ENCODE peak calls at places on chromosomes 5 and 9, in four cellular contexts. One of them, this sample, is unnamed.

GRCh38 chr5:154209591-154210081 is 19.1 kb downstream of the GALNT10 start:
- DNase-seq in K562: no peak
- DNase-seq in SK-N-SH: no peak
- DNase-seq in pancreas: no peak
- DNase-seq in this sample: no peak

GRCh38 chr9:117835798-117836197 is 131.6 kb downstream of the TLR4 start:
- DNase-seq in K562: no peak
- DNase-seq in pancreas: no peak
- DNase-seq in SK-N-SH: no peak
- DNase-seq in this sample: no peak

GRCh38 chr9:33202552-33203300 is 35.6 kb upstream of the B4GALT1 start:
- DNase-seq in pancreas: no peak
- DNase-seq in SK-N-SH: no peak
- DNase-seq in K562: no peak
- DNase-seq in this sample: no peak

GRCh38 chr9:69822091-69822750 is 1.6 kb downstream of the CFAP95 start:
- DNase-seq in K562: no peak
- DNase-seq in pancreas: no peak
- DNase-seq in SK-N-SH: no peak
- DNase-seq in this sample: peak

GRCh38 chr5:108382784-108383358 is 973 bp upstream of the FBXL17 start:
- DNase-seq in SK-N-SH: peak
- DNase-seq in pancreas: no peak
- DNase-seq in K562: peak
- DNase-seq in this sample: no peak

GRCh38 chr9:95379630-95380029 is 62.1 kb upstream of the FANCC start:
- DNase-seq in SK-N-SH: no peak
- DNase-seq in pancreas: no peak
- DNase-seq in K562: no peak
- DNase-seq in this sample: no peak

GRCh38 chr5:134547999-134548626 is 22.6 kb downstream of the JADE2 start:
- DNase-seq in K562: no peak
- DNase-seq in SK-N-SH: no peak
- DNase-seq in pancreas: no peak
- DNase-seq in this sample: no peak

GRCh38 chr9:74284596-74284995 is 212.5 kb upstream of the RORB start:
- DNase-seq in SK-N-SH: no peak
- DNase-seq in K562: no peak
- DNase-seq in pancreas: no peak
- DNase-seq in this sample: peak

GRCh38 chr5:143968071-143968878 is 156.3 kb downstream of the HMHB1 start:
- DNase-seq in K562: no peak
- DNase-seq in pancreas: no peak
- DNase-seq in SK-N-SH: peak
- DNase-seq in this sample: peak

GRCh38 chr9:26551451-26551850 is 341.2 kb downstream of the CAAP1 start:
- DNase-seq in SK-N-SH: no peak
- DNase-seq in K562: no peak
- DNase-seq in pancreas: no peak
- DNase-seq in this sample: no peak

GRCh38 chr9:125431741-125432271 is 170.2 kb downstream of the GAPVD1 start:
- DNase-seq in K562: no peak
- DNase-seq in pancreas: peak
- DNase-seq in SK-N-SH: peak
- DNase-seq in this sample: no peak

GRCh38 chr5:171874210-171874609 is 88.6 kb downstream of the SMIM23 start:
- DNase-seq in pancreas: no peak
- DNase-seq in K562: no peak
- DNase-seq in SK-N-SH: no peak
- DNase-seq in this sample: no peak

GRCh38 chr9:77018058-77019009 is 1.1 kb upstream of the FOXB2 start:
- DNase-seq in SK-N-SH: peak
- DNase-seq in pancreas: no peak
- DNase-seq in K562: no peak
- DNase-seq in this sample: no peak

GRCh38 chr5:86971034-86971511 is 296.6 kb upstream of the RASA1 start:
- DNase-seq in K562: no peak
- DNase-seq in SK-N-SH: no peak
- DNase-seq in pancreas: no peak
- DNase-seq in this sample: peak

GRCh38 chr9:22169243-22169642 is 160.1 kb upstream of the CDKN2B start:
- DNase-seq in pancreas: no peak
- DNase-seq in K562: no peak
- DNase-seq in SK-N-SH: no peak
- DNase-seq in this sample: no peak

GRCh38 chr9:13267743-13268142 is 11.7 kb downstream of the MPDZ start:
- DNase-seq in K562: peak
- DNase-seq in pancreas: no peak
- DNase-seq in SK-N-SH: no peak
- DNase-seq in this sample: peak

GRCh38 chr5:115514220-115514619 is 30.4 kb downstream of the FEM1C start:
- DNase-seq in pancreas: no peak
- DNase-seq in K562: no peak
- DNase-seq in SK-N-SH: no peak
- DNase-seq in this sample: no peak

GRCh38 chr9:110048976-110049698 is 158.8 kb downstream of the C9orf152 start:
- DNase-seq in K562: no peak
- DNase-seq in SK-N-SH: peak
- DNase-seq in pancreas: peak
- DNase-seq in this sample: no peak

GRCh38 chr5:74233571-74233970 is 407.0 kb downstream of the ENC1 start:
- DNase-seq in pancreas: no peak
- DNase-seq in K562: no peak
- DNase-seq in SK-N-SH: no peak
- DNase-seq in this sample: no peak

GRCh38 chr9:79799691-79800345 is 228.1 kb downstream of the TLE4 start:
- DNase-seq in pancreas: no peak
- DNase-seq in SK-N-SH: no peak
- DNase-seq in K562: no peak
- DNase-seq in this sample: no peak

GRCh38 chr5:135999396-136000139 is 29.2 kb upstream of the TGFBI start:
- DNase-seq in K562: no peak
- DNase-seq in SK-N-SH: no peak
- DNase-seq in pancreas: no peak
- DNase-seq in this sample: no peak

GRCh38 chr5:42887094-42887493 is 75.4 kb upstream of the SELENOP start:
- DNase-seq in K562: no peak
- DNase-seq in SK-N-SH: no peak
- DNase-seq in pancreas: no peak
- DNase-seq in this sample: no peak

GRCh38 chr5:92552206-92553160 is 1028.5 kb downstream of the NR2F1-AS1 start:
- DNase-seq in K562: no peak
- DNase-seq in pancreas: no peak
- DNase-seq in SK-N-SH: peak
- DNase-seq in this sample: peak

GRCh38 chr5:172498431-172499129 is 44.3 kb upstream of the SH3PXD2B start:
- DNase-seq in SK-N-SH: no peak
- DNase-seq in pancreas: peak
- DNase-seq in K562: no peak
- DNase-seq in this sample: no peak

GRCh38 chr5:11166906-11167305 is 405.9 kb upstream of the DAP start:
- DNase-seq in K562: no peak
- DNase-seq in SK-N-SH: no peak
- DNase-seq in pancreas: no peak
- DNase-seq in this sample: no peak

GRCh38 chr9:69745716-69746538 is 13.9 kb downstream of the PTAR1 start:
- DNase-seq in pancreas: no peak
- DNase-seq in K562: peak
- DNase-seq in SK-N-SH: no peak
- DNase-seq in this sample: peak

GRCh38 chr9:90095682-90096081 is 490.9 kb downstream of the GADD45G start:
- DNase-seq in pancreas: peak
- DNase-seq in SK-N-SH: peak
- DNase-seq in K562: no peak
- DNase-seq in this sample: no peak

GRCh38 chr5:44884036-44884435 is 75.3 kb downstream of the MRPS30 start:
- DNase-seq in SK-N-SH: no peak
- DNase-seq in K562: no peak
- DNase-seq in pancreas: no peak
- DNase-seq in this sample: no peak
- H3K27ac ChIP-seq in SK-N-SH: no peak
- H3K27ac ChIP-seq in K562: no peak
- H3K27ac ChIP-seq in pancreas: no peak
- H3K27ac ChIP-seq in this sample: no peak

GRCh38 chr5:95283761-95284511 is 958 bp downstream of the MCTP1 start:
- DNase-seq in pancreas: peak
- DNase-seq in SK-N-SH: peak
- DNase-seq in K562: peak
- DNase-seq in this sample: peak

GRCh38 chr5:95281211-95281610 is 3.7 kb downstream of the MCTP1 start:
- DNase-seq in pancreas: no peak
- DNase-seq in K562: no peak
- DNase-seq in SK-N-SH: no peak
- DNase-seq in this sample: peak

GRCh38 chr5:95283022-95283615 is 1.8 kb downstream of the MCTP1 start:
- DNase-seq in SK-N-SH: no peak
- DNase-seq in pancreas: no peak
- DNase-seq in K562: no peak
- DNase-seq in this sample: peak

GRCh38 chr5:95285406-95285761 is 490 bp upstream of the MCTP1 start:
- DNase-seq in SK-N-SH: no peak
- DNase-seq in pancreas: no peak
- DNase-seq in K562: no peak
- DNase-seq in this sample: peak

GRCh38 chr5:95284512-95285405 is at the start of gene MCTP1:
- DNase-seq in pancreas: peak
- DNase-seq in SK-N-SH: peak
- DNase-seq in K562: no peak
- DNase-seq in this sample: peak
- TF ChIP-seq CTCF in pancreas: no peak
- TF ChIP-seq CTCF in SK-N-SH: no peak
- TF ChIP-seq CTCF in K562: no peak
- TF ChIP-seq CTCF in this sample: no peak

GRCh38 chr5:41156739-41157138 is 56.6 kb downstream of the C6 start:
- DNase-seq in SK-N-SH: no peak
- DNase-seq in pancreas: no peak
- DNase-seq in K562: no peak
- DNase-seq in this sample: no peak
- H3K27ac ChIP-seq in SK-N-SH: no peak
- H3K27ac ChIP-seq in pancreas: peak
- H3K27ac ChIP-seq in K562: no peak
- H3K27ac ChIP-seq in this sample: no peak

GRCh38 chr9:124209279-124209678 is 48.5 kb upstream of the NEK6 start:
- DNase-seq in SK-N-SH: no peak
- DNase-seq in pancreas: peak
- DNase-seq in K562: peak
- DNase-seq in this sample: no peak
- TF ChIP-seq CTCF in SK-N-SH: no peak
- TF ChIP-seq CTCF in pancreas: no peak
- TF ChIP-seq CTCF in K562: no peak
- TF ChIP-seq CTCF in this sample: no peak

DNA sequence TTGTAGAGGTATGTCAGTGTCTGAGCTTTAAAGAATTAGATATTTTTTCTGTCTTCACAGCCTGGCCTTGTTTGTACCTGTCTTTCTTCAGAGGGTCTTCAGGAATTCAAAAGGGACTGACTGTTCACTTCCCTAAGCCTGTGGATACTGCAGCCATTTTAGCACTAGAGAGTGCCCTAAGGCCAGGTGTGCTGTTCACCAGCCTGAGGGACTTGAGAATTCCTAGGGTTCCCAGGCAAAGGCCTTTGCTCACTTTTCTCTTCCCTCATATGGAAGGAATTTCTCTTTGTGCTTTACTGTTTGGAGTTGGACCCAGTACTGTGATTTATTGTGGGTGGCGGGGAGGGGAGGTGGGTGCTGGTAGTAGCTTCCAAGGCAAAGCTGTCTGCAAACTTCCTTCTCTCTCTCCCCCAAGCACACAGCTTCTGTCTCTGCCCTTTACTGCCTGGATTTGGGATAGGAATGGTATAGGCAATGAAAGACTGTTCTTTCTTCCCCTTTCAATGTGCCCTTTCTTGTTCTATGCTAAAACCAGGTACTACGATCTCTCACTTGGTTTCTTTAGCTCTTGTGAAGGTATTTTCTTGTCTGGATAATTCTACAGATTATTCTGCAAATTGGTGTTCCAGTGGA is 9.7 kb upstream of the LRRC70 start:
- DNase-seq in pancreas: no peak
- DNase-seq in SK-N-SH: no peak
- DNase-seq in K562: no peak
- DNase-seq in this sample: no peak
- H3K27ac ChIP-seq in pancreas: no peak
- H3K27ac ChIP-seq in SK-N-SH: no peak
- H3K27ac ChIP-seq in K562: no peak
- H3K27ac ChIP-seq in this sample: no peak

DNA sequence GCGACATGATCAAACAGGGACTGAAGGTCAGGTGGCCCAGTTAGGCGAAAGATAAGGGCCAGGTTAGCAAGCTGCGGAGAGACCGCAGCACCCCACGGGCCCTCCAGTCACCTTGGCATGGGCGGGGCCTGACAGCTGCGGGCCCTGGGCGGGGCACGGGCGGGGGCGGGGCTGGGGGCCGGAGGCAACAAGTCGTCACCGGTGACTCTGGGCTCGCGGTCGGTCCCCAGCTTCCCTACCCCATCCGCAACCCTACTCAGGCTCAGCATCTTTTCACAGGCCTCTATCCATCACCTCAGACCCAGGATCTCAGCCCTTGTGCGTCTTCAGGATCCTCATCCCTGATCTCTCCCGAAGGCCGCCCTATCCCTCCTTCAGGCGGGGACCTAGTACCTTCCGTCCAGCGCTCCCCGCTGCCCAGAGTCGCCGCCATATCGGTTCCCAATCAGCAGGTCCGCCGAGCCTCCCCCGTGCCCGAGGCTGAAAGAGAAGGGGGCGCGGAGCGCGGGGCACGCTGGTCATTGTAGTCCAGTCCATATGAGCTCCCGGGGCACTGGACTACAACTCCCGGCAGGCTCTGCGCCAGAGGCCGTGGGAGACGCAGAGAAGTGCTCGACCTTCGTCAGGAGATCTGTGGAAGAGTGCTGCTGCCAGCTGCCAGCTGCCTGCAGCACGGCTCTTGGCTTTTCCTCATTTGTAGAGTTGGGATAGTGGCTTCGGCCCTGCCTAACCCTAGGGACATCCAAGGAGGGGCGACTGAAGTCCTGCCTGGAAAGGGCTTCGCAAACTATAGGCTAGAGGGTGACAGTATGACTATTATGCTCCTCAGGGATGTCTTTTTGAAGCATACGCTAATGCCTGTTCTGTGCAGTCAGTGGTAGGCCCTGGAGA is at the start of gene DNAJC18:
- DNase-seq in SK-N-SH: peak
- DNase-seq in K562: peak
- DNase-seq in pancreas: peak
- DNase-seq in this sample: peak
- TF ChIP-seq CTCF in SK-N-SH: no peak
- TF ChIP-seq CTCF in K562: no peak
- TF ChIP-seq CTCF in pancreas: no peak
- TF ChIP-seq CTCF in this sample: no peak